ENCODE peak calls at places on chromosome 17, in ten cellular contexts. One of them, this sample, is unnamed.

GRCh38 chr17:3886776-3887175 is 6.1 kb downstream of the CAMKK1 start:
- DNase-seq in LNCaP clone FGC: no peak
- DNase-seq in posterior vena cava: no peak
- DNase-seq in LoVo: no peak
- DNase-seq in CD4-positive, alpha-beta memory T cell: no peak
- DNase-seq in hepatocyte: no peak
- DNase-seq in AG10803: no peak
- DNase-seq in body of pancreas: no peak
- DNase-seq in stimulated activated CD8-positive, alpha-beta memory T cell treated with anti-CD3 and anti-CD28 coated beads, Interleukin-7, amount 100 ng/mL, for 1 hour: no peak
- DNase-seq in A549: no peak
- DNase-seq in this sample: no peak

GRCh38 chr17:74833501-74834361 is 26.0 kb downstream of the GRIN2C start:
- DNase-seq in hepatocyte: no peak
- DNase-seq in body of pancreas: no peak
- DNase-seq in AG10803: peak
- DNase-seq in LNCaP clone FGC: no peak
- DNase-seq in A549: no peak
- DNase-seq in CD4-positive, alpha-beta memory T cell: no peak
- DNase-seq in LoVo: no peak
- DNase-seq in posterior vena cava: no peak
- DNase-seq in stimulated activated CD8-positive, alpha-beta memory T cell treated with anti-CD3 and anti-CD28 coated beads, Interleukin-7, amount 100 ng/mL, for 1 hour: no peak
- DNase-seq in this sample: no peak

GRCh38 chr17:13978478-13978877 is 90.8 kb upstream of the COX10 start:
- DNase-seq in body of pancreas: no peak
- DNase-seq in stimulated activated CD8-positive, alpha-beta memory T cell treated with anti-CD3 and anti-CD28 coated beads, Interleukin-7, amount 100 ng/mL, for 1 hour: no peak
- DNase-seq in LNCaP clone FGC: no peak
- DNase-seq in hepatocyte: no peak
- DNase-seq in posterior vena cava: no peak
- DNase-seq in AG10803: no peak
- DNase-seq in LoVo: no peak
- DNase-seq in CD4-positive, alpha-beta memory T cell: no peak
- DNase-seq in A549: no peak
- DNase-seq in this sample: no peak

GRCh38 chr17:81492202-81492601 is 20.4 kb downstream of the ACTG1 start:
- DNase-seq in LoVo: no peak
- DNase-seq in LNCaP clone FGC: no peak
- DNase-seq in posterior vena cava: no peak
- DNase-seq in hepatocyte: no peak
- DNase-seq in CD4-positive, alpha-beta memory T cell: no peak
- DNase-seq in AG10803: no peak
- DNase-seq in body of pancreas: no peak
- DNase-seq in stimulated activated CD8-positive, alpha-beta memory T cell treated with anti-CD3 and anti-CD28 coated beads, Interleukin-7, amount 100 ng/mL, for 1 hour: no peak
- DNase-seq in A549: no peak
- DNase-seq in this sample: no peak

GRCh38 chr17:78227455-78227916 is 3.9 kb upstream of the TMEM235 start:
- DNase-seq in LNCaP clone FGC: no peak
- DNase-seq in LoVo: no peak
- DNase-seq in A549: no peak
- DNase-seq in CD4-positive, alpha-beta memory T cell: no peak
- DNase-seq in body of pancreas: no peak
- DNase-seq in AG10803: no peak
- DNase-seq in stimulated activated CD8-positive, alpha-beta memory T cell treated with anti-CD3 and anti-CD28 coated beads, Interleukin-7, amount 100 ng/mL, for 1 hour: no peak
- DNase-seq in hepatocyte: no peak
- DNase-seq in posterior vena cava: no peak
- DNase-seq in this sample: no peak

GRCh38 chr17:74744714-74745547 is 3.5 kb upstream of the NHERF1 start:
- DNase-seq in AG10803: peak
- DNase-seq in LoVo: peak
- DNase-seq in hepatocyte: peak
- DNase-seq in stimulated activated CD8-positive, alpha-beta memory T cell treated with anti-CD3 and anti-CD28 coated beads, Interleukin-7, amount 100 ng/mL, for 1 hour: peak
- DNase-seq in body of pancreas: peak
- DNase-seq in posterior vena cava: peak
- DNase-seq in CD4-positive, alpha-beta memory T cell: peak
- DNase-seq in A549: peak
- DNase-seq in LNCaP clone FGC: no peak
- DNase-seq in this sample: peak

GRCh38 chr17:32878211-32878610 is 1.3 kb upstream of the MYO1D start:
- DNase-seq in CD4-positive, alpha-beta memory T cell: no peak
- DNase-seq in LoVo: no peak
- DNase-seq in AG10803: peak
- DNase-seq in posterior vena cava: peak
- DNase-seq in body of pancreas: peak
- DNase-seq in hepatocyte: no peak
- DNase-seq in stimulated activated CD8-positive, alpha-beta memory T cell treated with anti-CD3 and anti-CD28 coated beads, Interleukin-7, amount 100 ng/mL, for 1 hour: no peak
- DNase-seq in LNCaP clone FGC: no peak
- DNase-seq in A549: no peak
- DNase-seq in this sample: no peak

GRCh38 chr17:64420143-64420670 is 28.7 kb upstream of the MILR1 start:
- DNase-seq in LoVo: peak
- DNase-seq in stimulated activated CD8-positive, alpha-beta memory T cell treated with anti-CD3 and anti-CD28 coated beads, Interleukin-7, amount 100 ng/mL, for 1 hour: no peak
- DNase-seq in posterior vena cava: no peak
- DNase-seq in CD4-positive, alpha-beta memory T cell: peak
- DNase-seq in body of pancreas: peak
- DNase-seq in AG10803: peak
- DNase-seq in hepatocyte: peak
- DNase-seq in LNCaP clone FGC: peak
- DNase-seq in A549: peak
- DNase-seq in this sample: peak

GRCh38 chr17:65656390-65657250 is 95.2 kb upstream of the AXIN2 start:
- DNase-seq in LoVo: no peak
- DNase-seq in LNCaP clone FGC: no peak
- DNase-seq in A549: peak
- DNase-seq in CD4-positive, alpha-beta memory T cell: no peak
- DNase-seq in posterior vena cava: no peak
- DNase-seq in hepatocyte: peak
- DNase-seq in AG10803: no peak
- DNase-seq in body of pancreas: no peak
- DNase-seq in stimulated activated CD8-positive, alpha-beta memory T cell treated with anti-CD3 and anti-CD28 coated beads, Interleukin-7, amount 100 ng/mL, for 1 hour: no peak
- DNase-seq in this sample: no peak

GRCh38 chr17:40069751-40070643 is 7.2 kb downstream of the THRA start:
- DNase-seq in LoVo: peak
- DNase-seq in body of pancreas: peak
- DNase-seq in stimulated activated CD8-positive, alpha-beta memory T cell treated with anti-CD3 and anti-CD28 coated beads, Interleukin-7, amount 100 ng/mL, for 1 hour: no peak
- DNase-seq in AG10803: no peak
- DNase-seq in LNCaP clone FGC: no peak
- DNase-seq in posterior vena cava: no peak
- DNase-seq in hepatocyte: peak
- DNase-seq in CD4-positive, alpha-beta memory T cell: peak
- DNase-seq in A549: peak
- DNase-seq in this sample: peak